ENCODE peak calls at places on chromosomes 16 and 17, in six cellular contexts. One of them, this sample, is unnamed.

GRCh38 chr16:69438465-69438864 is 14.0 kb downstream of the CYB5B start:
- DNase-seq in stomach: no peak
- DNase-seq in lower lobe of right lung: no peak
- DNase-seq in heart left ventricle: no peak
- DNase-seq in right cardiac atrium: no peak
- DNase-seq in pancreas: no peak
- DNase-seq in this sample: no peak

GRCh38 chr17:19004601-19005441 is at the start of gene FAM83G:
- DNase-seq in stomach: peak
- DNase-seq in lower lobe of right lung: peak
- DNase-seq in right cardiac atrium: peak
- DNase-seq in pancreas: peak
- DNase-seq in heart left ventricle: peak
- DNase-seq in this sample: peak

GRCh38 chr17:16463341-16464000 is 28.5 kb downstream of the LRRC75A start:
- DNase-seq in lower lobe of right lung: no peak
- DNase-seq in heart left ventricle: peak
- DNase-seq in right cardiac atrium: peak
- DNase-seq in stomach: peak
- DNase-seq in pancreas: peak
- DNase-seq in this sample: peak

GRCh38 chr17:80270836-80271235 is 10.2 kb downstream of the RNF213 start:
- DNase-seq in stomach: no peak
- DNase-seq in right cardiac atrium: no peak
- DNase-seq in lower lobe of right lung: no peak
- DNase-seq in heart left ventricle: no peak
- DNase-seq in pancreas: no peak
- DNase-seq in this sample: no peak

GRCh38 chr16:66135376-66135775 is 231.1 kb upstream of the CDH5 start:
- DNase-seq in lower lobe of right lung: no peak
- DNase-seq in right cardiac atrium: peak
- DNase-seq in stomach: no peak
- DNase-seq in pancreas: no peak
- DNase-seq in heart left ventricle: peak
- DNase-seq in this sample: peak

GRCh38 chr17:42107597-42108576 is 4.6 kb downstream of the DHX58 start:
- DNase-seq in heart left ventricle: peak
- DNase-seq in pancreas: peak
- DNase-seq in right cardiac atrium: peak
- DNase-seq in lower lobe of right lung: peak
- DNase-seq in stomach: peak
- DNase-seq in this sample: peak

GRCh38 chr17:63454915-63455314 is 8.8 kb upstream of the CYB561 start:
- DNase-seq in pancreas: no peak
- DNase-seq in stomach: no peak
- DNase-seq in lower lobe of right lung: no peak
- DNase-seq in heart left ventricle: no peak
- DNase-seq in right cardiac atrium: peak
- DNase-seq in this sample: no peak

GRCh38 chr17:63930951-63931575 is 1.1 kb downstream of the CD79B start:
- DNase-seq in stomach: peak
- DNase-seq in lower lobe of right lung: peak
- DNase-seq in right cardiac atrium: peak
- DNase-seq in pancreas: peak
- DNase-seq in heart left ventricle: peak
- DNase-seq in this sample: peak

GRCh38 chr17:77479372-77479781 is 338.6 kb downstream of the SEC14L1 start:
- DNase-seq in stomach: no peak
- DNase-seq in right cardiac atrium: no peak
- DNase-seq in lower lobe of right lung: no peak
- DNase-seq in pancreas: peak
- DNase-seq in heart left ventricle: no peak
- DNase-seq in this sample: no peak

GRCh38 chr16:24011237-24011636 is 175.5 kb downstream of the PRKCB start:
- DNase-seq in right cardiac atrium: no peak
- DNase-seq in lower lobe of right lung: no peak
- DNase-seq in pancreas: no peak
- DNase-seq in stomach: no peak
- DNase-seq in heart left ventricle: no peak
- DNase-seq in this sample: no peak

GRCh38 chr16:66366433-66367299 is at the start of gene CDH5:
- DNase-seq in right cardiac atrium: peak
- DNase-seq in stomach: no peak
- DNase-seq in lower lobe of right lung: peak
- DNase-seq in heart left ventricle: peak
- DNase-seq in pancreas: no peak
- DNase-seq in this sample: peak

GRCh38 chr17:45018514-45019176 is 32.8 kb downstream of the DCAKD start:
- DNase-seq in heart left ventricle: peak
- DNase-seq in lower lobe of right lung: no peak
- DNase-seq in pancreas: no peak
- DNase-seq in right cardiac atrium: no peak
- DNase-seq in stomach: no peak
- DNase-seq in this sample: peak

GRCh38 chr17:20944014-20944905 is 98.6 kb downstream of the USP22 start:
- DNase-seq in right cardiac atrium: no peak
- DNase-seq in stomach: peak
- DNase-seq in heart left ventricle: peak
- DNase-seq in lower lobe of right lung: peak
- DNase-seq in pancreas: peak
- DNase-seq in this sample: peak

DNA sequence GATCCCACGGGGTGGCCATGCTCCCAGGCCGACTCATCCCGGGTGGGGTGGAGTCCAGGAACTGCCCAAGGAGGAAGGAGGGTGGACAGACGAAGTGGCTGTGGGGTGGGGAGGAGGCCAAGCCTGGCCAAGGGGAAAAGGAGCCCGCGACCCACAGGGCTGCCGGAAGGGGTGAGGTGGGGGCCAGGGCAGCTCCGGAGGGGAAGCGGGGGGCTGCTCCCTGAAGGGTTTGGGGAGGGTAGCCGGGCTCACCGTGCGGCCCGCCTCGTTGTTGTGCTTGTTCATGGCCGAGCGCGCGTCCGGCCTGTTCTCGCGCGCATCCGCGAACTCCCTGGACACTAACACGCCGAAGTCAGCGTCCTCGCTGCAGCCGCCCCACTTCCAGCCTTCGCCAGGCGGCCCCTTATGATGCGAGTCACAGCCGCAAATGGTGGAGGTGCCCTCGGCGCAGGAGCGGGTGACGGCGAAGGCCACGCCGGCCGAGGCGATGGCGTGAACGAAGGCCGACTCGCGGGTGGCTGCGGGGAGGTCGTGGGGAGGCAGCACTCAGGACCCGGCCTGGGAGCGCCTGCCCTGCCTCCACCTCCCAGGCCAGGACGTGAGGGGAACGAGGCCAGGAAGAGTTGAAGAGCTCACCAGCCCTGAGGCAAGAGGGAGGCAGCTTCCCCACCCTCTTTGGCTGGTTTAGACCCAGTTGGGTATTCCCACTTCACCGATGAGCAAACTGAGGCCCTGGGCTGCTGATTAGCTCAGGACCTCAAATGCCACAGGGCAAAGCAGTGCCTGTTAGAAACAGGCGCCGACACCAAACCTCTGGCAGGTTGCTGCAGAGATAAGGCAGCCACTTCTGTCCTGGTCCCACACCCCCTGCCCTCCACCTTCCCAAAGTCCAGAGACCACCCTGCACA is 48.7 kb downstream of the WNT3 start:
- DNase-seq in stomach: peak
- DNase-seq in lower lobe of right lung: peak
- DNase-seq in heart left ventricle: no peak
- DNase-seq in pancreas: peak
- DNase-seq in right cardiac atrium: no peak
- DNase-seq in this sample: no peak
- H3K4me3 ChIP-seq in stomach: no peak
- H3K4me3 ChIP-seq in lower lobe of right lung: peak
- H3K4me3 ChIP-seq in heart left ventricle: peak
- H3K4me3 ChIP-seq in pancreas: no peak
- H3K4me3 ChIP-seq in right cardiac atrium: no peak
- H3K4me3 ChIP-seq in this sample: no peak

GRCh38 chr16:74480150-74481029 is 59.1 kb upstream of the CLEC18B start:
- DNase-seq in pancreas: no peak
- DNase-seq in heart left ventricle: no peak
- DNase-seq in lower lobe of right lung: no peak
- DNase-seq in stomach: peak
- DNase-seq in right cardiac atrium: no peak
- DNase-seq in this sample: peak

GRCh38 chr16:74487634-74488495 is 66.6 kb upstream of the CLEC18B start:
- DNase-seq in heart left ventricle: no peak
- DNase-seq in lower lobe of right lung: no peak
- DNase-seq in right cardiac atrium: no peak
- DNase-seq in stomach: no peak
- DNase-seq in pancreas: no peak
- DNase-seq in this sample: no peak

DNA sequence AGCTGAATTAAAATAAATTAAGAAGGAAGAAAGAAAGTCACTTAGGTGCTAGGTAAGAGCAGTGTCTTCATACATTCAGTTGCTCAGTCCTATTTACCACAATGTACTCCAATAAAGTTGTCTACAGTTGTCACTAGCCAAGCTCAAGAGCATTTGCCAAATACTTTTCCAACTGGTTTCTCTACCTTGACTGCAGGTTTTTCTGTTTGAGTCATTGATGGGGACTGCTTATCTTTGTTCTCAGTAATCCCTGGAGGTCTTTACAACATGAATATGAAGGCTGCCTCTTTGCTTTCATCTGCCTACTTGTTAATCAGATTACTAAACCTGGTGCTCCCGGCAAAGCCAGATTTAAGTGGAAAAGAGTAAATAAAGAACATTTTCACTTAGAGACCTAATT is 64.6 kb upstream of the CLEC18B start:
- DNase-seq in stomach: no peak
- DNase-seq in pancreas: no peak
- DNase-seq in heart left ventricle: no peak
- DNase-seq in lower lobe of right lung: no peak
- DNase-seq in right cardiac atrium: no peak
- DNase-seq in this sample: no peak
- H3K27ac ChIP-seq in stomach: no peak
- H3K27ac ChIP-seq in pancreas: no peak
- H3K27ac ChIP-seq in heart left ventricle: no peak
- H3K27ac ChIP-seq in lower lobe of right lung: no peak
- H3K27ac ChIP-seq in right cardiac atrium: no peak
- H3K27ac ChIP-seq in this sample: no peak

GRCh38 chr17:35240861-35241260 is 2.0 kb upstream of the SLFN5 start:
- DNase-seq in lower lobe of right lung: no peak
- DNase-seq in pancreas: no peak
- DNase-seq in stomach: no peak
- DNase-seq in right cardiac atrium: peak
- DNase-seq in heart left ventricle: no peak
- DNase-seq in this sample: no peak
- H3K4me3 ChIP-seq in lower lobe of right lung: peak
- H3K4me3 ChIP-seq in pancreas: no peak
- H3K4me3 ChIP-seq in stomach: peak
- H3K4me3 ChIP-seq in right cardiac atrium: no peak
- H3K4me3 ChIP-seq in heart left ventricle: no peak
- H3K4me3 ChIP-seq in this sample: no peak

GRCh38 chr16:81403208-81403600 is 41.4 kb upstream of the CMIP start:
- DNase-seq in lower lobe of right lung: no peak
- DNase-seq in pancreas: no peak
- DNase-seq in heart left ventricle: no peak
- DNase-seq in right cardiac atrium: no peak
- DNase-seq in stomach: no peak
- DNase-seq in this sample: no peak
- H3K27ac ChIP-seq in lower lobe of right lung: no peak
- H3K27ac ChIP-seq in pancreas: no peak
- H3K27ac ChIP-seq in heart left ventricle: no peak
- H3K27ac ChIP-seq in right cardiac atrium: no peak
- H3K27ac ChIP-seq in stomach: no peak
- H3K27ac ChIP-seq in this sample: no peak

GRCh38 chr16:70749006-70749678 is 51.8 kb downstream of the VAC14 start:
- DNase-seq in right cardiac atrium: peak
- DNase-seq in lower lobe of right lung: no peak
- DNase-seq in stomach: peak
- DNase-seq in heart left ventricle: no peak
- DNase-seq in pancreas: peak
- DNase-seq in this sample: peak

GRCh38 chr16:70747703-70748631 is 53.0 kb downstream of the VAC14 start:
- DNase-seq in right cardiac atrium: peak
- DNase-seq in lower lobe of right lung: peak
- DNase-seq in pancreas: peak
- DNase-seq in heart left ventricle: peak
- DNase-seq in stomach: no peak
- DNase-seq in this sample: peak

GRCh38 chr16:70746040-70746707 is 54.8 kb downstream of the VAC14 start:
- DNase-seq in heart left ventricle: peak
- DNase-seq in right cardiac atrium: peak
- DNase-seq in stomach: peak
- DNase-seq in lower lobe of right lung: peak
- DNase-seq in pancreas: no peak
- DNase-seq in this sample: peak

GRCh38 chr16:70745536-70746025 is 55.4 kb downstream of the VAC14 start:
- DNase-seq in right cardiac atrium: peak
- DNase-seq in stomach: no peak
- DNase-seq in pancreas: no peak
- DNase-seq in heart left ventricle: no peak
- DNase-seq in lower lobe of right lung: no peak
- DNase-seq in this sample: no peak

DNA sequence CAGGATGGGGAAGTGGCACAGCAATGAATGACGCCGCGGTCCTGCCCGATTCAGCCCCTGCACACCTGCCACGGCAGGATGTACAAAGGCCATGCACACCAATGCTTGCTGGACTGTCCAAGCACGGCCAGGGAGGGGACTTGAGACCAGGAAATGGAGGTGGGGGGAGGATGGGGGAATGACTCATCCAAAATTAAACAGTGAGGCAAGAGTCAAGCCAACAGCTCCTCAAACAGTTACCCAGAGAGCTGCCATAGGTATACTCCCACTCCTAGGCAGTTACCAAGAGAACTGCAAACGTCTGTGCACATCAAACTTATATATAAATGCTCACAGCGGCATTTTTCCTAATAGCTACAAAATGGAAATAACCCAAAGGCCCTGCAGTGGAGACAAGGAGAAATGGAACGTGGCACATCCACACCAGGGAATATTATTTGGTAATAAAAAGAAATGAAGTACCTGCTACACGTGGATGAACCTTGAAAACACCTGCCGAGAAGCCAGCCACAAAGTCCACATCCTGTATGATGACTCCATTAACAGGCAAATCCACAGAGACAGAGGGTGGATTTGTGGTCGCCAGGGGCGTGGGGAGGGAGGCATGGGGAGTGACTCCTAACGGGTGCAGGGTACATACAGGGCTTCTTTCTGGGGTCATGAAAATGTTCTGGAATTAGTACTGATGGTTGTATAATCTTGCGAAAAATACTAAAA is 54.1 kb downstream of the VAC14 start:
- DNase-seq in heart left ventricle: peak
- DNase-seq in lower lobe of right lung: peak
- DNase-seq in stomach: peak
- DNase-seq in pancreas: no peak
- DNase-seq in right cardiac atrium: peak
- DNase-seq in this sample: peak
- H3K4me3 ChIP-seq in heart left ventricle: no peak
- H3K4me3 ChIP-seq in lower lobe of right lung: no peak
- H3K4me3 ChIP-seq in stomach: no peak
- H3K4me3 ChIP-seq in pancreas: no peak
- H3K4me3 ChIP-seq in right cardiac atrium: no peak
- H3K4me3 ChIP-seq in this sample: no peak

GRCh38 chr16:74500907-74501306 is 79.6 kb upstream of the CLEC18B start:
- DNase-seq in heart left ventricle: no peak
- DNase-seq in pancreas: no peak
- DNase-seq in lower lobe of right lung: no peak
- DNase-seq in right cardiac atrium: no peak
- DNase-seq in stomach: no peak
- DNase-seq in this sample: no peak
- H3K27ac ChIP-seq in heart left ventricle: peak
- H3K27ac ChIP-seq in pancreas: no peak
- H3K27ac ChIP-seq in lower lobe of right lung: no peak
- H3K27ac ChIP-seq in right cardiac atrium: no peak
- H3K27ac ChIP-seq in stomach: no peak
- H3K27ac ChIP-seq in this sample: peak

GRCh38 chr17:39276113-39276512 is 50.4 kb upstream of the STAC2 start:
- DNase-seq in right cardiac atrium: no peak
- DNase-seq in pancreas: no peak
- DNase-seq in lower lobe of right lung: no peak
- DNase-seq in heart left ventricle: no peak
- DNase-seq in stomach: no peak
- DNase-seq in this sample: no peak
- H3K4me3 ChIP-seq in right cardiac atrium: no peak
- H3K4me3 ChIP-seq in pancreas: no peak
- H3K4me3 ChIP-seq in lower lobe of right lung: no peak
- H3K4me3 ChIP-seq in heart left ventricle: no peak
- H3K4me3 ChIP-seq in stomach: no peak
- H3K4me3 ChIP-seq in this sample: no peak

This sample was measured in thyroid gland.